ENCODE peak calls at places on chromosome 11, in five cellular contexts. O is HepG2, C is GM12878, W is K562, S is SK-N-SH. L is an unnamed sample.

GRCh38 chr11:129375731-129376657 is at the start of gene BARX2:
- DNase-seq in W (no peak), O (peak), C (no peak), S (peak), L (peak)

GRCh38 chr11:73195191-73196007 is 22.7 kb upstream of the P2RY2 start:
- DNase-seq in O (peak), S (no peak), W (no peak), C (no peak), L (no peak)

GRCh38 chr11:128341767-128342318 is 245.5 kb downstream of the ETS1 start:
- DNase-seq in O (no peak), C (no peak), S (no peak), W (no peak), L (no peak)

GRCh38 chr11:73029408-73029807 is 112.7 kb downstream of the FCHSD2 start:
- DNase-seq in O (no peak), W (no peak), C (no peak), S (peak), L (no peak)

GRCh38 chr11:111456086-111456858 is 55.9 kb downstream of the BTG4 start:
- DNase-seq in C (no peak), O (no peak), S (peak), W (no peak), L (no peak)

GRCh38 chr11:44797886-44798683 is 71.3 kb downstream of the TSPAN18 start:
- DNase-seq in O (no peak), C (no peak), S (no peak), W (no peak), L (no peak)

GRCh38 chr11:13269775-13270174 is 7.8 kb upstream of the BMAL1 start:
- DNase-seq in O (no peak), S (no peak), C (no peak), W (no peak), L (no peak)

GRCh38 chr11:118321386-118322082 is 17.0 kb downstream of the CD3E start:
- DNase-seq in O (peak), C (no peak), S (no peak), W (no peak), L (no peak)

GRCh38 chr11:110991621-110992355 is 253.7 kb upstream of the POU2AF2 start:
- DNase-seq in O (no peak), C (no peak), W (no peak), S (no peak), L (no peak)

GRCh38 chr11:65504671-65505433 is 6.0 kb downstream of the MALAT1 start:
- DNase-seq in S (no peak), C (no peak), W (no peak), O (no peak), L (no peak)

GRCh38 chr11:65505434-65506315 is 6.8 kb downstream of the MALAT1 start:
- DNase-seq in O (no peak), S (no peak), C (no peak), W (no peak), L (no peak)

GRCh38 chr11:65503923-65504670 is 5.3 kb downstream of the MALAT1 start:
- DNase-seq in S (no peak), O (no peak), W (no peak), C (no peak), L (no peak)

GRCh38 chr11:65506316-65506769 is 7.5 kb downstream of the MALAT1 start:
- DNase-seq in W (no peak), C (no peak), O (no peak), S (no peak), L (no peak)

DNA sequence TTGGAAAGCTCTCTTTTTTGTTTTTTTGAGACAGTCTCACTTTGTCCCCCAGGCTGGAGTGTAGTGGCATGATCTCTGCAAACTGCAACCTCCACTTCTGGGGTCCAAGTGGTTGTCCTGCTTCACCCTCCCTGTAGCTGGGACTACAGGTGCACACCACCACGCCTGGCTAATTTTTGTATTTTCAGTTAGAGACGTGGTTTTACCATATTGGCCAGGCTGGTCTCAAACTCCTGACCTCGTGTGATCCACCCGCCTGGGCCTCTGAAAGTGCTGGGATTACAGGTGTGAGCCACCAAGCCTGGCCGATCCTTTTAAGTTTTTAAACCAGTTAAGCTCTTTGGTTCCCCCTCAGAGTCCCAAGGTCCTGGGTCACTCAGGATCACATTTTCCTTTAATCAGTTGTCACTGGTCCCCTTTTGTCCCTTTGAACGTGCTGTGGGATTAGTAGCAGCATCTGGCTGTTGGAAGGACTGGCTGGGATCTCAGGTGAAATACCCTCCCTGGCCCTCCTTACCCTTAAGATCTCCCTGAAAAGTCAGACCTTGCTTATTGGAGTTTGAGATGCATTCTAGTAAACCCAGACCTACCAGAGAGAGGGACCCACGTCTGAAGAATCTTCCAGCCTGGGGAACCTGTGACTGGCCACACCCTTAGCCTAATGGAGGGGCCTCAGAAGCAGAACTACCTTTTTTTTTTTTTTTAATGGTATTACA is 8.1 kb downstream of the MALAT1 start:
- DNase-seq in S (no peak), C (no peak), W (no peak), O (no peak), L (no peak)
- TF ChIP-seq FOXM1 in S (peak), C (peak), W (peak), O (no peak), L (no peak)

GRCh38 chr11:102253018-102253775 is 64.1 kb upstream of the BIRC3 start:
- DNase-seq in W (no peak), O (no peak), S (no peak), C (no peak), L (no peak)
- TF ChIP-seq FOXM1 in W (no peak), O (no peak), S (no peak), C (no peak), L (no peak)

GRCh38 chr11:2789791-2790580 is 90.2 kb upstream of the KCNQ1OT1 start:
- DNase-seq in O (no peak), C (no peak), S (no peak), W (no peak), L (no peak)
- TF ChIP-seq FOXM1 in O (no peak), C (no peak), S (no peak), W (no peak), L (no peak)

GRCh38 chr11:65381721-65382035 is 768 bp downstream of the SLC25A45 start:
- DNase-seq in W (no peak), C (no peak), O (peak), S (no peak), L (peak)
- TF ChIP-seq FOXM1 in W (no peak), C (no peak), O (no peak), S (no peak), L (no peak)

DNA sequence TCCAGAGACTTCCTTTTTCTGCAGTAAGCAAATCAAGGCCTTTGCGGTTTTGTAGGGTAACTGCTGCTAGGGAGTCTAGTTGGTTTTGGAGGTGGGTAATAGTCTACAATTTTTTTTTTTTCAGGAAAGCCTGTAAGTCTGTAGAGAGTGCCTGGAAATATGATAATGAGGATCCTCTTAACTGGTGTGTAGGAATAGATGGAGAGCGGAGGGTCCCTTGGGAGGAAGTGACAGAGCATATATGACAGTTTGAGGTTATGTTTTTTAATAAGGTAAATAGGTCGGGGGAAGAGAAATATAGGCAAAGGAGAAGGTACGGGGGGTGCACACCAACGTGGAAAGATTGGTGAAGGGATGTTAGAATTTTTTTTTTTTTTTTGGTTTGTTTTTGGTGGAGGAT is 25.9 kb downstream of the ZNF195 start:
- DNase-seq in S (no peak), O (no peak), C (no peak), W (no peak), L (no peak)
- TF ChIP-seq FOXM1 in S (no peak), O (no peak), C (no peak), W (no peak), L (no peak)

DNA sequence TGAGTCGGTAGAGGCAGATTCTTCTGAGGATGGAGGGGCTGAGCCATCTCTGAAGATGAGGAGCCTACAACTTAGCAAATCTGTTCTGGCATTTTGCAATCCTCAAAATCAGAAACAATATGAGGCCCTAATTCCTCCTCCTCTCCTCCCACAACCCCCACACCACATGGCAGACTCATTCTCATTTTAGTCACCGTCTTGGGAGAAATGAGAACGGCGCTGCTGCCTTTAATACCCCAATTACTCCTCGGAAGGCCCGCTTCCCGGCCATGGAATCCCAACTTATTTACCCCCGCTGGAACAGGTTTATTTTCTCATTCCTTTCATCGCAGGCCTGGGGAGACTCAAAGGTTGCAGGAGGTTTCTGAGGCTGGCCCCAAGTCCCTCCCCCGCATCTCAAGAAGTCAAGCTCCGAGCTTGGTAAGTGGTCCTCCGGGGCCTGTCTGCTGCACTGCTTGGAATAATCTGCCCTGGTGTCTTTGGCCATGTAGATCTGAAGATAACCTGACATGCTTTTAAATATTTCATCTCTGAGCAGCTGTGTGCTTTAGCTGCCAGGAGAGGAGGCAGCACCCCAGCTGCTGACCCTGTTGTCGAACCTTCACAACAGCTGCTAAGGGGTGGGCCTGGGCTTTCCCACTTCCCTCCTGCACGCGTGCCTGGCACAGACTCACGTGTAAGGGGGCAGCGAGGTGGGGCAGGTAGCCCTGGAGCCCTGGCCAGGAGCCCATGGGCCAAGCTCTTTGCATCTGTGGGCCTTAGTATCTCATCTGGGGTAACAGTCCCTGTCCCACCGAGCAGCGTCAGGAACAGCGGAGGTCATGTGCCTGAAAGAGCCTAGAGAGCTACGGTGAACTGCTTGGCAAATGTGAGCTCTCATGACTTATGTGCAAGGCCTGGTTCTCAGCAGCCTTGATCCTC is 164.4 kb downstream of the ST3GAL4 start:
- DNase-seq in W (no peak), S (peak), C (no peak), O (no peak), L (no peak)
- TF ChIP-seq FOXM1 in W (no peak), S (no peak), C (no peak), O (no peak), L (no peak)

DNA sequence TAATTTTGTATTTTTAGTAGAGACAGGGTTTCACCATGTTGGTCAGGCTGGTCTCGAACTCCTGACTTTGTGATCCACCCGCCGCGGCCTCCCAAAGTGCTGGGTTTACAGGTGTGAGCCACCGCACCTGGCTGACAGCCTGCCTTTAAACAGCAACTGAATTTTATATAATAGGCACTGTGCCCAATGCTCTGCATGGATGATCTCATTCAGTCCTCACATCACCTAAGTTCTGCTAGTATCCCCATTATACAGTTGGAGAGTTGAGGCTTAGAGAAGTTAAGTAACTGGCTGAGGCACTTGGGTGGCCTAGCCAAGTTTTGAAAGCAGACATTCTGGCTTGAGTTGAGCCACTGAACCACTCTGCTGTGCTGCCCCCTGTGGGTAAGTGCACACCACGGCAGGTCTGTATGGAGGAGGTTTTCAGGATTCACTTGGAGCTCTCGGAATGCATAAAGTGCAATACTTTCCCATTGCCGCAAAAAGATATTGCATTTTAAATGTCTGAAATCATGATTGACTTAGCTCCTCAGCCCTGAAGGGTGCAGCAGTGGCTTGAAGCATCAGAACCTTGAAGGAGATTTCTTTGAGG is 112.4 kb downstream of the LDLRAD3 start:
- DNase-seq in O (no peak), S (peak), C (no peak), W (peak), L (peak)
- TF ChIP-seq FOXM1 in O (no peak), S (no peak), C (no peak), W (no peak), L (no peak)

GRCh38 chr11:133894956-133895549 is 49.7 kb upstream of the SPATA19 start:
- DNase-seq in C (peak), W (no peak), O (no peak), S (peak), L (no peak)

GRCh38 chr11:133892584-133893380 is 47.5 kb upstream of the SPATA19 start:
- DNase-seq in W (no peak), C (no peak), S (peak), O (no peak), L (no peak)

GRCh38 chr11:133893381-133893780 is 48.1 kb upstream of the SPATA19 start:
- DNase-seq in W (no peak), O (no peak), C (no peak), S (peak), L (no peak)

GRCh38 chr11:133889893-133890292 is 44.6 kb upstream of the SPATA19 start:
- DNase-seq in W (no peak), C (no peak), O (no peak), S (peak), L (no peak)

DNA sequence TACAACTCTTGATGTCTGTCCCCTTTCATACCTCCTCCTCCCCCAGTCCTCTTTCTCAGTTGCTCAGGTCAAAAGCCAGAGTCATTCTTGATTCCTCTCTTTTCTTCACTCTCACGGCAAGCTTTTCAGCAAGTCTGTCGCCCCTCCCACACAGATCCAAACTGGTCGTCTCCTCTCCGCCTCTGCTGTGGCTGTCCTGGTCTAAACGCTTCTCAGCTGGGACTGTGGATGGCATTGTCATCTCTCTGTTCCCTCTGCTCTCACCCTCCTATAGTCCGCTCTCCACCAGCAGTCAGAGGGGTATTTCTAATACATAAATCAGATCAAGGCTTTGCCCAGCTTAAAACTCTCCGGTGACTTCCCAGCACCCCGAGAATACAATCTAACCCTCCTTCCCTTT is 46.8 kb upstream of the SPATA19 start:
- DNase-seq in C (no peak), O (no peak), S (no peak), W (no peak), L (no peak)
- TF ChIP-seq FOXM1 in C (no peak), O (no peak), S (no peak), W (no peak), L (no peak)

DNA sequence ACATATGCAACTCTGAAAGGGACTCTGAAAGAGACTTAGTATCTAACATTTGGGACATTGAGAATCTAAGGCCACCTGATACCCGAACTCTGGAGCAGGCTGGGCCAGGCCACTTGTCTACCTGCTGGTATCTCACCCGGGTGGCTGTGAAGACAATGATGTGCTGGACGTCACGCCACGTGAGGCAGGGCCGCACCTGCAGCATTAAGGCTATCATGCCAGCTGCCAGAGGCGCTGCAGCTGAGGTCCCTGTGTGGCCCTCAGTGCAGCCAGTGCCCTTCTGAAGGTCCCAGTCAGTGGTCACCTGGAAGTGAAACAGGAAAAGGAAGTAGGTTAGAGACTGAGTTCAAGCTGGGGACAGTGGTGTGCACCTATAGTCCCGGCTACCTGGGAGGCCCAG is 12.4 kb downstream of the PCSK7 start:
- DNase-seq in C (no peak), S (no peak), W (no peak), O (no peak), L (no peak)
- TF ChIP-seq FOXM1 in C (no peak), S (no peak), W (no peak), O (no peak), L (no peak)

GRCh38 chr11:109708184-109708583 is 286.2 kb downstream of the C11orf87 start:
- DNase-seq in C (no peak), W (no peak), S (no peak), O (no peak), L (no peak)

GRCh38 chr11:109707411-109707810 is 285.4 kb downstream of the C11orf87 start:
- DNase-seq in O (no peak), S (no peak), W (no peak), C (no peak), L (no peak)

GRCh38 chr11:109704432-109704831 is 282.4 kb downstream of the C11orf87 start:
- DNase-seq in C (no peak), W (no peak), O (no peak), S (no peak), L (no peak)

GRCh38 chr11:109706940-109707339 is 284.9 kb downstream of the C11orf87 start:
- DNase-seq in C (no peak), W (no peak), O (no peak), S (no peak), L (no peak)
- TF ChIP-seq FOXM1 in C (no peak), W (no peak), O (no peak), S (no peak), L (no peak)

L was measured in HEK293T.